ENCODE peak calls at places on chromosomes 6 and 20, in eight cellular contexts. T, J, R, E, F, U, I and K are unnamed samples.
A peak's percentile ranks its signal among the peaks of the same experiment; 100 is the strongest.

GRCh38 chr6:147508073-147508870 is at the start of gene SAMD5:
- DNase-seq in R (peak; percentile 74), U (peak; percentile 88), E (peak; percentile 40), F (peak; percentile 32), I (peak; percentile 65), T (peak; percentile 54), J (peak; percentile 46), K (peak; percentile 14)

GRCh38 chr20:34581341-34582189 is 23.0 kb downstream of the MAP1LC3A start:
- DNase-seq in E (peak; percentile 17), T (peak; percentile 82), I (no peak), J (peak; percentile 29), R (no peak), U (no peak), F (no peak), K (no peak)

GRCh38 chr20:23637282-23638221 is at the start of gene CST3:
- DNase-seq in I (peak; percentile 91), E (peak; percentile 84), J (peak; percentile 90), U (peak; percentile 94), T (peak; percentile 85), F (peak; percentile 68), R (peak; percentile 93), K (peak; percentile 69)

GRCh38 chr6:156379946-156380707 is 397.1 kb upstream of the ARID1B start:
- DNase-seq in T (peak; percentile 26), I (no peak), E (peak; percentile 74), F (peak; percentile 10), J (no peak), U (no peak), R (no peak), K (no peak)

GRCh38 chr6:169082093-169082492 is 171.6 kb downstream of the THBS2 start:
- DNase-seq in E (no peak), I (no peak), F (no peak), U (no peak), R (no peak), J (no peak), T (no peak), K (no peak)

GRCh38 chr6:33295621-33296369 is 2.9 kb downstream of the RGL2 start:
- DNase-seq in F (no peak), U (no peak), T (no peak), R (no peak), I (no peak), E (no peak), J (no peak), K (no peak)

GRCh38 chr6:138031417-138031816 is 75.8 kb downstream of the PERP start:
- DNase-seq in U (no peak), I (no peak), F (no peak), E (no peak), J (no peak), T (no peak), R (no peak), K (no peak)

GRCh38 chr6:170227521-170227983 is 63.3 kb downstream of the DLL1 start:
- DNase-seq in T (no peak), I (no peak), F (no peak), E (no peak), J (no peak), U (peak; percentile 53), R (no peak), K (no peak)

GRCh38 chr20:47727170-47727880 is 58.0 kb downstream of the SULF2 start:
- DNase-seq in F (no peak), J (peak; percentile 82), U (peak; percentile 79), R (peak; percentile 62), E (no peak), T (no peak), I (peak; percentile 40), K (no peak)

GRCh38 chr6:162184465-162184864 is 543.1 kb downstream of the PRKN start:
- DNase-seq in I (no peak), T (no peak), E (peak; percentile 89), R (no peak), U (no peak), F (no peak), J (no peak), K (no peak)

GRCh38 chr20:30168025-30168799 is 1089.3 kb upstream of the DEFB115 start:
- DNase-seq in T (peak; percentile 62), J (no peak), R (no peak), U (peak; percentile 39), E (no peak), I (no peak), F (no peak), K (no peak)

GRCh38 chr20:32510601-32511357 is 74.4 kb downstream of the NOL4L start:
- DNase-seq in U (peak; percentile 36), R (no peak), I (peak; percentile 58), F (no peak), J (peak; percentile 51), T (no peak), E (peak; percentile 4), K (no peak)

GRCh38 chr6:140576004-140576555 is 1201.6 kb upstream of the CITED2 start:
- DNase-seq in R (no peak), I (no peak), J (no peak), T (no peak), E (no peak), F (no peak), U (no peak), K (no peak)

GRCh38 chr20:53884859-53885654 is 185.3 kb downstream of the BCAS1 start:
- DNase-seq in E (peak; percentile 31), T (no peak), U (no peak), R (no peak), J (no peak), F (no peak), I (no peak), K (no peak)

DNA sequence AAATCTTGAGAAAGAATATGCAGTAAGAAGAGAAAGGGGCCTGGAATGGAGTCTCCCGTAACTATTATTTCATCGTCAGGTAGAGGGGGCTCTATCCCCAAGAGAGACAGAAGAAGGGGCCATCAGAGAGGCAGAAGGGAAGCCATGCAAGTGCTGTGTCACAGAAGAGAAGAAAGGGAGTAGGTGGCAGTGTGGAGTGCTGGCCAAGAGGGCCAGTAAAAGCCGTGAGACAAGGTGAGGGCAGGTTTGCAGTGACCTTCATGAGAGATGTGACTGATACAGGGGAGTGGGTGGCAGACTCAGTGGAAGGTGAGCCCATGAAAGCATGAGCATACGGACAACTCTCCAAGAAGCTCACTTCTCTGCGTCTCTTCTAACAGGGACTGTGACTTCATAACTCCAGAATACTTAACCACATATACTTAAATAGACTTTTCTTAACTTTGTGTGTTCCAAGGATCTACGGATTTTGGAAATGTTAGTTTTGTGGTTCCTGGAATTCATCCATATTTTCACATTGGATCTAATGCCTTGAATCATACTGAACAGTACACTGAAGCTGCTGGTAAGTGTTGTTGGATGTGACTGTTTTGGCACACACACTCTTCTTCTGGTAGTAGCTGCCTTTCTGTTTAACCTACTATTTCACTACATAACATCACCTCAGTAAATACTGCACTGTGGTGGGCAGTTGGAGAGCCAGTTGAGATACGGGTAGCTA is 15.6 kb downstream of the PM20D2 start:
- DNase-seq in U (no peak), E (no peak), F (no peak), I (no peak), T (no peak), J (no peak), R (no peak), K (no peak)
- TF ChIP-seq CTCF in U (no peak), E (no peak), F (no peak), I (no peak), T (no peak), J (no peak), R (no peak), K (no peak)

DNA sequence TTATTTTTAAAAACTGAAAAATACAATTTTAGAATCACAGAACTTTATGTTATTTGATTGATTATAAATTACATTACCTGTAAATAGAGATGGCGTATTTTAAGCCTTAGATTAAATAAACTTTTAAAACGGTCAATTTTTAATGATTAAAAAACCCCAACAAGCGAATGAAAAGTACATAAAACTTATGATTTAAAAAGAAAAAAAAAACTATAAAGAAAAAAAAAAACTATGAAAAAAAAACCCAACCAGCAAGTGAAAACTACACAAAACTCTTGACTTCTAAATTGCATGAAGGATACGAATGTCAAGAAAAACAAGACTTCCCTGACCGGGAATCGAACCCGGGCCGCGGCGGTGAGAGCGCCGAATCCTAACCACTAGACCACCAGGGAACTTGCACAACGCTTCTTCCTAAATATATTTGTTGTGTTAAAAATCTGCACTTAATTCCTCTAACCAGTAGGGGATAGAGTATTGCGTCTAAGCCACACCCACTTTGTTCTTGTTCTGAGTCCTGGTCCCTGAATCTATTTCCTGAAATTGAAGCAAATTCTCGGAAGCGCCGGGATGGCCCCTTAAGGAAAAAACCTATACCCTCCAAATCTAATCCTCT is 10.7 kb upstream of the NCOA7 start:
- DNase-seq in U (peak; percentile 75), I (peak; percentile 85), E (peak; percentile 92), R (peak; percentile 85), T (peak; percentile 97), F (peak; percentile 83), J (peak; percentile 86), K (peak; percentile 87)
- TF ChIP-seq CTCF in U (peak; percentile 50), I (peak; percentile 19), E (no peak), R (peak; percentile 39), T (peak; percentile 30), F (no peak), J (no peak), K (no peak)

GRCh38 chr20:46710149-46710913 is 882 bp downstream of the SLC2A10 start:
- DNase-seq in E (no peak), R (peak; percentile 21), U (peak; percentile 80), F (no peak), T (no peak), I (no peak), J (no peak), K (no peak)

GRCh38 chr20:46709055-46709458 is 392 bp upstream of the SLC2A10 start:
- DNase-seq in I (peak; percentile 51), T (no peak), F (no peak), E (no peak), R (peak; percentile 51), J (no peak), U (no peak), K (no peak)

GRCh38 chr20:46708172-46708860 is 1.1 kb upstream of the SLC2A10 start:
- DNase-seq in E (no peak), U (no peak), T (no peak), J (no peak), R (peak; percentile 60), I (peak; percentile 65), F (no peak), K (no peak)

GRCh38 chr20:46712056-46712636 is 2.7 kb downstream of the SLC2A10 start:
- DNase-seq in J (no peak), E (no peak), I (no peak), U (no peak), F (no peak), T (no peak), R (no peak), K (no peak)

DNA sequence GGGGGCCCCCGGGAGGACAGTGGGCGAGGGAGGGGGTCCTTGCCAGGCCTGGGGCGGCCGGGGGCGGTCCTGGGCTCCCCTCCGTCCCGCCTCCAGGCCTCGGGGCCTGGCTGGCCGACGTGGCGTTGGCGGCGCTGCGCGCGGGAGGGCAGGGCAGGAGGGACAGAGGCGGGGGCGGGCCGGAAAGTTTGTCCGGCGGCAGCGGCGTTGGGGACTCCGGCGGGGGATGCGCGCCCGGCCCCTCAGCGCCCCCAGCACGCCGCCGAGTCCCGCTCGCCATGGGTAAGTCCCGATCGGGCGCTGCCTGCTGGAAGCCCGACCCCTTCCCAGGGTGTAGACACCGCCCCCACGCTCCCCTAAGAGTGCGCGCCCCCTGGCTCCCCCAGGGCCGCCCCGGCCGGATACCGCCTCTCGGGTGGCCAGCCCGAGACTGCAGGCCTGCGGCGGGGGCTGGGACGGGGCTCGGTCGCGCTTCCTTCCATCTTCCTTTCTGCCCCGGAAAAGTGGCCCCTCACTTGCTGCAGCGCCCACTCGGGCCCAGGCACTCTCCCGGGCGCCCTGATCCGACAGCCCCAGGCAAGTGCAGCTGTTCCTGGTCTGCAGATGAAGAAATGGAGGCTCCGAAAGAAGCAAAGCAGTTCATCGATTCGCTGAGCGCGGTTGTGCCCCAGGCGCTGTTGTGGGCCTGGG is at the start of gene SLC2A10:
- DNase-seq in I (peak; percentile 73), J (no peak), T (peak; percentile 61), R (peak; percentile 70), E (peak; percentile 41), U (peak; percentile 81), F (no peak), K (no peak)
- TF ChIP-seq CTCF in I (no peak), J (no peak), T (no peak), R (no peak), E (no peak), U (no peak), F (no peak), K (peak; percentile 6)

GRCh38 chr6:166515072-166515810 is 71.2 kb downstream of the RAMACL start:
- DNase-seq in E (peak; percentile 85), F (peak; percentile 55), U (no peak), T (peak; percentile 94), J (peak; percentile 30), R (peak; percentile 13), I (no peak), K (peak; percentile 28)
- TF ChIP-seq CTCF in E (peak; percentile 75), F (peak; percentile 50), U (no peak), T (peak; percentile 66), J (no peak), R (no peak), I (no peak), K (peak; percentile 42)